ENCODE peak calls at places on chromosomes 6 and 20, in ten cellular contexts. Z, R, G, L, W, F, U, N, H and J are unnamed samples.

GRCh38 chr6:12009180-12009748 is 2.8 kb upstream of the HIVEP1 start:
- DNase-seq in Z (no peak), R (no peak), G (no peak), L (no peak), W (no peak), F (no peak), U (no peak), N (no peak), H (no peak), J (peak; percentile 15)

GRCh38 chr6:156430361-156430760 is 346.8 kb upstream of the ARID1B start:
- DNase-seq in Z (no peak), R (no peak), G (no peak), L (no peak), W (no peak), F (no peak), U (no peak), N (no peak), H (no peak), J (no peak)

GRCh38 chr6:155100087-155100486 is 105.0 kb downstream of the TIAM2 start:
- DNase-seq in Z (no peak), R (no peak), G (no peak), L (no peak), W (peak; percentile 27), F (no peak), U (no peak), N (no peak), H (no peak), J (no peak)

GRCh38 chr20:57708694-57709673 is 831 bp downstream of the PMEPA1 start:
- DNase-seq in Z (peak; percentile 86), R (no peak), G (peak; percentile 49), L (peak; percentile 48), W (peak; percentile 25), F (peak; percentile 53), U (no peak), N (no peak), H (no peak), J (peak; percentile 31)

GRCh38 chr6:155444120-155444917 is 11.3 kb downstream of the NOX3 start:
- DNase-seq in Z (no peak), R (no peak), G (no peak), L (peak; percentile 30), W (no peak), F (no peak), U (no peak), N (no peak), H (peak; percentile 9), J (no peak)

GRCh38 chr6:43705996-43706395 is 18.4 kb upstream of the MRPS18A start:
- DNase-seq in Z (no peak), R (no peak), G (no peak), L (peak; percentile 77), W (no peak), F (no peak), U (no peak), N (no peak), H (no peak), J (peak; percentile 35)

GRCh38 chr6:4370066-4370465 is 234.7 kb upstream of the ECI2 start:
- DNase-seq in Z (no peak), R (no peak), G (no peak), L (peak; percentile 86), W (peak; percentile 94), F (no peak), U (no peak), N (no peak), H (peak; percentile 92), J (peak; percentile 91)

GRCh38 chr20:2086980-2087377 is 14.6 kb upstream of the STK35 start:
- DNase-seq in Z (no peak), R (no peak), G (no peak), L (no peak), W (no peak), F (no peak), U (no peak), N (no peak), H (no peak), J (no peak)

GRCh38 chr6:155171109-155171746 is 92.6 kb upstream of the CLDN20 start:
- DNase-seq in Z (no peak), R (no peak), G (peak; percentile 53), L (peak; percentile 88), W (peak; percentile 73), F (peak; percentile 24), U (peak; percentile 64), N (peak; percentile 28), H (peak; percentile 97), J (peak; percentile 85)

GRCh38 chr6:157019115-157019628 is 242.0 kb downstream of the ARID1B start:
- DNase-seq in Z (no peak), R (no peak), G (no peak), L (peak; percentile 50), W (peak; percentile 26), F (no peak), U (no peak), N (no peak), H (peak; percentile 23), J (peak; percentile 38)

GRCh38 chr6:122772724-122773123 is 6.8 kb upstream of the FABP7 start:
- DNase-seq in Z (no peak), R (no peak), G (no peak), L (no peak), W (no peak), F (no peak), U (no peak), N (no peak), H (no peak), J (no peak)

GRCh38 chr6:141540207-141540606 is 592.5 kb upstream of the GJE1 start:
- DNase-seq in Z (no peak), R (no peak), G (no peak), L (no peak), W (no peak), F (no peak), U (no peak), N (no peak), H (no peak), J (no peak)

GRCh38 chr6:158660331-158660730 is 10.5 kb downstream of the SYTL3 start:
- DNase-seq in Z (peak; percentile 75), R (no peak), G (no peak), L (no peak), W (no peak), F (no peak), U (no peak), N (peak; percentile 58), H (no peak), J (peak; percentile 47)

GRCh38 chr20:15643713-15644112 is 929.5 kb downstream of the KIF16B start:
- DNase-seq in Z (no peak), R (no peak), G (no peak), L (peak; percentile 15), W (no peak), F (no peak), U (no peak), N (no peak), H (no peak), J (peak; percentile 44)

GRCh38 chr6:21942910-21943309 is 349.4 kb downstream of the SOX4 start:
- DNase-seq in Z (no peak), R (no peak), G (no peak), L (peak; percentile 51), W (no peak), F (no peak), U (no peak), N (no peak), H (peak; percentile 33), J (peak; percentile 4)

GRCh38 chr20:54368578-54368977 is 106.8 kb upstream of the DOK5 start:
- DNase-seq in Z (no peak), R (no peak), G (no peak), L (no peak), W (no peak), F (no peak), U (no peak), N (no peak), H (no peak), J (no peak)

GRCh38 chr20:57651977-57652864 is 32.0 kb upstream of the ZBP1 start:
- DNase-seq in Z (peak; percentile 72), R (peak; percentile 31), G (no peak), L (no peak), W (no peak), F (peak; percentile 13), U (no peak), N (no peak), H (no peak), J (no peak)